ENCODE peak calls at places on chromosomes 12 and 14, in six cellular contexts. W is CD8-positive, alpha-beta T cell; E is BE2C; G is RWPE1; X is B cell; A is GM13977. H is an unnamed sample.

GRCh38 chr12:28051516-28052456 is 79.3 kb upstream of the PTHLH start:
- DNase-seq in G (no peak), A (no peak), W (no peak), E (no peak), X (no peak), H (no peak)

GRCh38 chr14:106831322-106831720 is 1304.9 kb downstream of the TMEM121 start:
- DNase-seq in G (no peak), E (peak; percentile 56), W (no peak), X (peak; percentile 60), A (no peak), H (peak; percentile 56)

GRCh38 chr14:77353469-77354141 is 23.3 kb downstream of the TMED8 start:
- DNase-seq in G (no peak), A (no peak), X (no peak), E (no peak), W (no peak), H (no peak)

GRCh38 chr12:50132505-50133135 is 20.6 kb downstream of the COX14 start:
- DNase-seq in X (no peak), W (no peak), A (peak; percentile 50), G (no peak), E (no peak), H (no peak)

GRCh38 chr14:91228112-91229004 is 16.1 kb downstream of the GPR68 start:
- DNase-seq in A (peak; percentile 88), W (peak; percentile 57), X (peak; percentile 66), G (peak; percentile 36), E (no peak), H (no peak)

GRCh38 chr14:70473825-70474224 is 21.9 kb downstream of the ADAM21 start:
- DNase-seq in A (peak; percentile 48), E (no peak), W (no peak), G (no peak), X (no peak), H (no peak)

GRCh38 chr12:7155471-7156034 is 25.4 kb downstream of the CLSTN3 start:
- DNase-seq in E (peak; percentile 47), A (no peak), W (no peak), X (no peak), G (peak; percentile 45), H (no peak)

GRCh38 chr14:50599700-50600444 is 39.9 kb downstream of the ATL1 start:
- DNase-seq in E (no peak), W (no peak), G (peak; percentile 55), X (no peak), A (peak; percentile 18), H (no peak)

GRCh38 chr12:112822056-112822455 is 30.5 kb downstream of the RPH3A start:
- DNase-seq in A (no peak), G (no peak), E (peak; percentile 89), W (no peak), X (no peak), H (no peak)

GRCh38 chr12:112418248-112418595 is 525 bp upstream of the PTPN11 start:
- DNase-seq in X (no peak), A (no peak), E (no peak), W (no peak), G (no peak), H (no peak)

GRCh38 chr12:41190360-41190759 is 2.2 kb downstream of the PDZRN4 start:
- DNase-seq in E (no peak), X (no peak), A (no peak), G (no peak), W (no peak), H (no peak)

GRCh38 chr12:55743131-55743921 is 404 bp downstream of the GDF11 start:
- DNase-seq in A (peak; percentile 87), W (peak; percentile 57), X (peak; percentile 61), G (peak; percentile 46), E (peak; percentile 85), H (no peak)

GRCh38 chr12:6396031-6396430 is 12.1 kb downstream of the LTBR start:
- DNase-seq in A (no peak), E (no peak), X (no peak), G (no peak), W (no peak), H (no peak)

GRCh38 chr14:80378084-80378483 is 166.8 kb upstream of the DIO2 start:
- DNase-seq in X (no peak), E (no peak), A (no peak), W (no peak), G (no peak), H (no peak)

GRCh38 chr12:130489293-130489692 is 151.6 kb downstream of the PIWIL1 start:
- DNase-seq in G (no peak), E (no peak), A (no peak), X (no peak), W (no peak), H (no peak)

GRCh38 chr12:108236366-108236765 is 102.7 kb downstream of the CMKLR1 start:
- DNase-seq in A (no peak), G (no peak), W (no peak), E (no peak), X (no peak), H (no peak)

GRCh38 chr14:37124617-37125016 is 47.8 kb downstream of the SLC25A21 start:
- DNase-seq in W (no peak), E (no peak), G (no peak), A (no peak), X (no peak), H (no peak)

GRCh38 chr14:87002831-87003230 is 990.2 kb downstream of the GALC start:
- DNase-seq in W (no peak), X (no peak), E (no peak), G (no peak), A (no peak), H (no peak)

GRCh38 chr12:124456652-124457152 is 110.7 kb downstream of the NCOR2 start:
- DNase-seq in A (peak; percentile 79), X (peak; percentile 62), E (no peak), W (peak; percentile 37), G (no peak), H (peak; percentile 71)

GRCh38 chr14:92524603-92525185 is 11.1 kb downstream of the RIN3 start:
- DNase-seq in A (no peak), W (no peak), X (no peak), E (no peak), G (no peak), H (no peak)

GRCh38 chr12:57719777-57720605 is 18.6 kb downstream of the AGAP2 start:
- DNase-seq in X (no peak), W (no peak), G (no peak), E (no peak), A (peak; percentile 13), H (no peak)

GRCh38 chr12:47270782-47271664 is 191.3 kb upstream of the AMIGO2 start:
- DNase-seq in G (peak; percentile 84), E (no peak), A (no peak), X (no peak), W (no peak), H (no peak)

DNA sequence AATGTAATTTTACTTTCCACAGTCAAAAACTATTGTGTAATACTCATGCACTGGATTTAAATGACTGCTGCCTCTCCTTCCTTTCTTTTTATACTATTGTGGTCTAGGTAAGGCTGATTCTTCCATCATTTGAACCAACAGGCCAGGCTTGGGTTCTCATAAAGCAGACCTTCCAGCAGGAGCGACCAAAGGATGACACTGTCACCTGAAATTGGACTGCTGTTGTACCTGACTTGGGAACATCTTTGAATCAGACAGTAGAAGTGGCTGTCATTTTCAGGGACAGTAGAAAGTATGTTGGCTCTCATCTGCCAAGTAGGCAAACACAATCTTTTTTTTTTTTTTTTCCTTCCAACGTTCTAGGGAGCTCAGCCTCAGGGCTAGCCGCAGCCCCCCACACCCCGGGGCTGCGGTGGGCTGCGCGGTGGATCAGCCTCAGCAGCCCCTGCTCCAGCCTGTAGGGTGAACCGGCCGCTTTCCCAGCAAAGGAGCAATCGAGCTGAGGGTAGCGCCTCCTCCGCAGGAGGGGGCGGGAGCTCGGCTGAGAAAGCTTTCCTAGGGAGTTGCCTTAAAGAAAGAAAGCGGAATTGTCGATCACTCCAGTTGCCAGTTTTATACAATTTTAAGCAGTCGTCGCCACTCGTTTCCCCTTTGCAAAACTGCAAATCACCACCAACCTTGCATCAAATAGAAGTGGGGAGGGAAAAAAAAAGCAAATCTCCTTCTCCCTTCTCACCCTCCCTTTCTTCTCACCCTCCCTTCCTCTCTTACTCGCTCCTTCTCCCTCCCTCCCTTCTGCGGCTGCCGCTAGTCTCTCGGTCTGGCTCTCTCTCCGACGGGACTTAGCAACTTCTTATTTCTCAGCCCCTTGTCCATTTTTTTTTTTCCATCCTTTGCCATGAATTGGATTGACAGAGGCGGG is at the start of gene PDE3A:
- DNase-seq in G (peak; percentile 23), E (peak; percentile 68), A (peak; percentile 24), W (no peak), X (no peak), H (no peak)
- TF ChIP-seq CTCF in G (no peak), E (peak; percentile 13), A (no peak), W (no peak), X (no peak), H (no peak)

GRCh38 chr12:61513972-61514371 is 746.2 kb upstream of the USP15 start:
- DNase-seq in G (no peak), X (no peak), W (no peak), E (no peak), A (no peak), H (no peak)
- TF ChIP-seq CTCF in G (no peak), X (no peak), W (no peak), E (no peak), A (no peak), H (no peak)

GRCh38 chr12:29552324-29552927 is 54.9 kb upstream of the OVCH1 start:
- DNase-seq in X (peak; percentile 46), E (peak; percentile 79), G (peak; percentile 18), W (peak; percentile 47), A (peak; percentile 44), H (peak; percentile 57)
- TF ChIP-seq CTCF in X (peak; percentile 80), E (peak; percentile 99), G (peak; percentile 46), W (peak; percentile 81), A (peak; percentile 91), H (peak; percentile 94)

DNA sequence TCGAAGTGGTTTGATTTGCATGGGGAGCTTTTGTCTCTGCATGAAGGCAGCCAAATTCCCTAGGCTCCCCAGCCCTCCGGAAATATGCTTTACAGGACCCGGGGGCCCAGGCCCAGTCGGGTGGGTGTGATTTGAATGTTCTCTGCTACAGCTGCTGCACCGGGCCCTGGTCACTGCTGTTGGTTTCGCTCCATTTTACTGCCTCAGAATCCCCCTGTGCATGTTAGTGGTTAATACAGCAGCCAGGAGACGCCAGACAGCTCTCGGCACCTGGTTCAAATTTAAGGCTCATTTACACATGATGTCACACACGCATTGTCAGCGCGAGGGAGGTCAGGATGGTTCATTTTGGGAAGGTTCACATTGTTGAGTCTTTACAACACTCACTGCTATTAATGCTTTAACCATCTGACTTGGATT is 99.6 kb downstream of the SLC38A6 start:
- DNase-seq in X (peak; percentile 41), W (no peak), E (no peak), G (no peak), A (no peak), H (no peak)
- TF ChIP-seq CTCF in X (no peak), W (no peak), E (no peak), G (no peak), A (no peak), H (no peak)

GRCh38 chr14:22276913-22277816 is 311.9 kb downstream of the DAD1 start:
- DNase-seq in W (no peak), A (peak; percentile 15), G (no peak), X (no peak), E (no peak), H (no peak)
- TF ChIP-seq CTCF in W (no peak), A (peak; percentile 57), G (peak; percentile 73), X (peak; percentile 91), E (peak; percentile 65), H (peak; percentile 82)

H was measured in CD14-positive monocyte.